ENCODE peak calls at places on chromosomes 5 and 9, in six cellular contexts. F is head of caudate nucleus, W is HCT116, G is nephron progenitor cell, L is left ventricle myocardium inferior, E is M059J. C is an unnamed sample.

GRCh38 chr9:81719972-81720371 is 30.6 kb upstream of the TLE1 start:
- DNase-seq in F (no peak), G (no peak), W (no peak), E (no peak), L (no peak), C (no peak)

GRCh38 chr5:129361441-129362025 is 98.6 kb upstream of the ADAMTS19 start:
- DNase-seq in F (no peak), E (no peak), L (no peak), W (peak), G (no peak), C (no peak)

GRCh38 chr5:142353093-142353472 is 28.3 kb upstream of the SPRY4 start:
- DNase-seq in G (no peak), L (no peak), W (no peak), F (no peak), E (no peak), C (no peak)

GRCh38 chr9:113963017-113963620 is 87.0 kb downstream of the ZNF618 start:
- DNase-seq in F (peak), G (peak), E (peak), W (peak), L (no peak), C (peak)

GRCh38 chr5:125274938-125275759 is 528.7 kb upstream of the ZNF608 start:
- DNase-seq in W (no peak), F (no peak), E (peak), G (no peak), L (no peak), C (no peak)

GRCh38 chr5:171521219-171521633 is 101.8 kb downstream of the FGF18 start:
- DNase-seq in L (no peak), F (peak), E (peak), G (no peak), W (peak), C (no peak)

GRCh38 chr5:1336749-1337489 is 8.0 kb downstream of the CLPTM1L start:
- DNase-seq in L (no peak), E (no peak), F (no peak), W (no peak), G (no peak), C (no peak)

GRCh38 chr5:144467795-144468194 is 297.1 kb downstream of the KCTD16 start:
- DNase-seq in G (peak), F (no peak), W (peak), L (no peak), E (peak), C (peak)

GRCh38 chr9:128526729-128527128 is 22.2 kb downstream of the GLE1 start:
- DNase-seq in E (no peak), W (no peak), G (no peak), L (no peak), F (no peak), C (no peak)

GRCh38 chr5:169029661-169030274 is 271.2 kb downstream of the SLIT3 start:
- DNase-seq in L (no peak), G (no peak), E (no peak), F (no peak), W (no peak), C (no peak)

GRCh38 chr5:418681-419121 is 24.3 kb upstream of the EXOC3 start:
- DNase-seq in G (no peak), F (no peak), L (no peak), W (no peak), E (peak), C (no peak)

GRCh38 chr5:148805323-148806290 is 20.8 kb upstream of the ADRB2 start:
- DNase-seq in G (peak), L (peak), W (no peak), E (peak), F (no peak), C (no peak)

GRCh38 chr5:14983666-14984441 is 112.3 kb upstream of the ANKH start:
- DNase-seq in W (no peak), E (no peak), F (no peak), L (no peak), G (no peak), C (no peak)

GRCh38 chr9:8940650-8941049 is 1141.1 kb upstream of the DMAC1 start:
- DNase-seq in W (no peak), G (no peak), F (no peak), E (no peak), L (no peak), C (no peak)